ENCODE peak calls at places on chromosomes 2 and 18, in eight cellular contexts. One of them, this sample, is unnamed.

GRCh38 chr2:197215988-197216979 is 94.3 kb downstream of the ANKRD44 start:
- DNase-seq in H1: no peak
- DNase-seq in astrocyte: peak
- DNase-seq in brain microvascular endothelial cell: no peak
- DNase-seq in heart left ventricle: no peak
- DNase-seq in H9: no peak
- DNase-seq in CD8-positive, alpha-beta T cell: no peak
- DNase-seq in lower lobe of right lung: no peak
- DNase-seq in this sample: peak

GRCh38 chr2:53438056-53438455 is 329.5 kb upstream of the CHAC2 start:
- DNase-seq in lower lobe of right lung: no peak
- DNase-seq in H9: no peak
- DNase-seq in H1: no peak
- DNase-seq in heart left ventricle: no peak
- DNase-seq in CD8-positive, alpha-beta T cell: no peak
- DNase-seq in brain microvascular endothelial cell: no peak
- DNase-seq in astrocyte: no peak
- DNase-seq in this sample: no peak

GRCh38 chr2:233061591-233062446 is 1.7 kb downstream of the INPP5D start:
- DNase-seq in CD8-positive, alpha-beta T cell: no peak
- DNase-seq in astrocyte: no peak
- DNase-seq in brain microvascular endothelial cell: no peak
- DNase-seq in H9: peak
- DNase-seq in lower lobe of right lung: peak
- DNase-seq in H1: no peak
- DNase-seq in heart left ventricle: peak
- DNase-seq in this sample: no peak

GRCh38 chr2:152825834-152826233 is 107.4 kb downstream of the ARL6IP6 start:
- DNase-seq in astrocyte: peak
- DNase-seq in heart left ventricle: no peak
- DNase-seq in CD8-positive, alpha-beta T cell: no peak
- DNase-seq in H1: no peak
- DNase-seq in lower lobe of right lung: no peak
- DNase-seq in brain microvascular endothelial cell: no peak
- DNase-seq in H9: no peak
- DNase-seq in this sample: no peak

GRCh38 chr18:26003391-26003790 is 87.0 kb downstream of the SS18 start:
- DNase-seq in astrocyte: no peak
- DNase-seq in heart left ventricle: no peak
- DNase-seq in H9: no peak
- DNase-seq in H1: no peak
- DNase-seq in brain microvascular endothelial cell: no peak
- DNase-seq in CD8-positive, alpha-beta T cell: no peak
- DNase-seq in lower lobe of right lung: no peak
- DNase-seq in this sample: no peak

GRCh38 chr2:7706791-7707190 is 789.6 kb downstream of the RNF144A start:
- DNase-seq in astrocyte: no peak
- DNase-seq in H9: no peak
- DNase-seq in heart left ventricle: no peak
- DNase-seq in brain microvascular endothelial cell: no peak
- DNase-seq in lower lobe of right lung: no peak
- DNase-seq in H1: no peak
- DNase-seq in CD8-positive, alpha-beta T cell: no peak
- DNase-seq in this sample: no peak

GRCh38 chr2:190088917-190089316 is 26.4 kb upstream of the MSTN start:
- DNase-seq in heart left ventricle: no peak
- DNase-seq in H1: no peak
- DNase-seq in lower lobe of right lung: no peak
- DNase-seq in CD8-positive, alpha-beta T cell: peak
- DNase-seq in H9: no peak
- DNase-seq in brain microvascular endothelial cell: peak
- DNase-seq in astrocyte: peak
- DNase-seq in this sample: peak

GRCh38 chr2:94881070-94881469 is 9.8 kb downstream of the TEKT4 start:
- DNase-seq in H1: no peak
- DNase-seq in heart left ventricle: no peak
- DNase-seq in H9: no peak
- DNase-seq in CD8-positive, alpha-beta T cell: no peak
- DNase-seq in brain microvascular endothelial cell: no peak
- DNase-seq in lower lobe of right lung: no peak
- DNase-seq in astrocyte: no peak
- DNase-seq in this sample: no peak

GRCh38 chr2:187233811-187234210 is 214.2 kb downstream of the CALCRL start:
- DNase-seq in H1: no peak
- DNase-seq in H9: no peak
- DNase-seq in CD8-positive, alpha-beta T cell: no peak
- DNase-seq in astrocyte: no peak
- DNase-seq in heart left ventricle: no peak
- DNase-seq in brain microvascular endothelial cell: no peak
- DNase-seq in lower lobe of right lung: no peak
- DNase-seq in this sample: peak

GRCh38 chr18:34977787-34978532 is 63.3 kb upstream of the MAPRE2 start:
- DNase-seq in lower lobe of right lung: peak
- DNase-seq in heart left ventricle: peak
- DNase-seq in astrocyte: no peak
- DNase-seq in H1: peak
- DNase-seq in brain microvascular endothelial cell: peak
- DNase-seq in CD8-positive, alpha-beta T cell: no peak
- DNase-seq in H9: peak
- DNase-seq in this sample: no peak

GRCh38 chr2:9364791-9365497 is 58.4 kb downstream of the ITGB1BP1 start:
- DNase-seq in CD8-positive, alpha-beta T cell: no peak
- DNase-seq in lower lobe of right lung: no peak
- DNase-seq in H9: no peak
- DNase-seq in brain microvascular endothelial cell: peak
- DNase-seq in astrocyte: no peak
- DNase-seq in H1: no peak
- DNase-seq in heart left ventricle: no peak
- DNase-seq in this sample: no peak

GRCh38 chr2:49664827-49665226 is 510.5 kb upstream of the FSHR start:
- DNase-seq in H9: no peak
- DNase-seq in CD8-positive, alpha-beta T cell: no peak
- DNase-seq in astrocyte: no peak
- DNase-seq in lower lobe of right lung: no peak
- DNase-seq in heart left ventricle: no peak
- DNase-seq in H1: no peak
- DNase-seq in brain microvascular endothelial cell: no peak
- DNase-seq in this sample: no peak

GRCh38 chr2:54918647-54919280 is 131.5 kb downstream of the RTN4 start:
- DNase-seq in heart left ventricle: no peak
- DNase-seq in lower lobe of right lung: no peak
- DNase-seq in CD8-positive, alpha-beta T cell: no peak
- DNase-seq in astrocyte: no peak
- DNase-seq in H1: no peak
- DNase-seq in H9: no peak
- DNase-seq in brain microvascular endothelial cell: no peak
- DNase-seq in this sample: no peak

DNA sequence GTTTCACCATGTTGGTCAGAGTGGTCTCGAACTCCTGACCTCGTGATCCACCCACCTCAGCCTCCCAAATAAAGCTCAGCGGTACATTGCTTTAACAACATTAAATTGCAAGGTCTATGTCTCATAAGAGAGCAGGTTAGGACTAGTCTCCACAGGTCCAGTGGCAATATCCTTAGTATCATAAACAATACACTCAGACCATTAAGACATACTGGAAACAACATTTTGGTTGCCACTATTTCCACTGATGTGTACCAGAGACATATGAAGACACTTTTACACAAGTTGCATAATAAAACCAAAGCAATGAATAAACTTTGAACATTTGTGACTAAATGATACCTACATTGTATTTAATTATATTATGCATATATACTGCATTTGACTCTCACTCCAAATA is 1130.0 kb downstream of the TSN start:
- DNase-seq in lower lobe of right lung: no peak
- DNase-seq in CD8-positive, alpha-beta T cell: no peak
- DNase-seq in H1: no peak
- DNase-seq in astrocyte: no peak
- DNase-seq in H9: no peak
- DNase-seq in heart left ventricle: no peak
- DNase-seq in brain microvascular endothelial cell: no peak
- DNase-seq in this sample: no peak
- TF ChIP-seq CTCF in lower lobe of right lung: no peak
- TF ChIP-seq CTCF in CD8-positive, alpha-beta T cell: no peak
- TF ChIP-seq CTCF in H1: no peak
- TF ChIP-seq CTCF in astrocyte: no peak
- TF ChIP-seq CTCF in H9: no peak
- TF ChIP-seq CTCF in heart left ventricle: no peak
- TF ChIP-seq CTCF in brain microvascular endothelial cell: no peak
- TF ChIP-seq CTCF in this sample: no peak

DNA sequence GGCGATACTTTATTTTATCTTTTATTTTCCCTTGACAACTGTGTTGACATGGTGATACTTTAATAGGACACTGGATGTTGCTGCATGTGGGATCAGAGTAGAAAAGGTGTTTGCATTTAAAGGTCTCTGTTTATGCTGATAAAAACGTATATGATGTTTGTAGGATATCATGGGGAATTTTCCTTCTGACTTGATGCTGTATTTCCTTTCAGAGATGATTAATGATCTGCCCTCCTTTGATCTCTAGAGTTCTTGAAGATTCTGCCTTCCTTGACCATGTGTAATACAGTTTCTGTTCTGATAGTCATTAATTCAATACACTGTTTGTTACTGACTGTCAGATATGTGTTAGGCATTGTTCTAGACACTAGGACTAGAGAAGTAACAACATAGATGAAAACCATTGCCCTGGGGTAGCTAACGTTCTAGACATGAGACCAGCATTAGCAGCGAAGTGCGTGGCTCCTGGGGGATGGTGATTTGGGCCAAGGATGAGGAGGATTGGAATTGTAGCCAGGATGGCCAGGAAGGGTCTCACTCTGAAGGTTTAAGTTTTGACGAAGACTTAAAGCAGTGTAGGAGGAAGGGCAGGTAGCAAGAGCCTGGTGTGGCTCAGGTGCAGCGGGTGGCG is 2.8 kb downstream of the ATG4B start:
- DNase-seq in astrocyte: no peak
- DNase-seq in lower lobe of right lung: no peak
- DNase-seq in H1: no peak
- DNase-seq in H9: no peak
- DNase-seq in CD8-positive, alpha-beta T cell: no peak
- DNase-seq in brain microvascular endothelial cell: no peak
- DNase-seq in heart left ventricle: no peak
- DNase-seq in this sample: no peak
- H3K27ac ChIP-seq in astrocyte: no peak
- H3K27ac ChIP-seq in lower lobe of right lung: no peak
- H3K27ac ChIP-seq in H1: no peak
- H3K27ac ChIP-seq in H9: no peak
- H3K27ac ChIP-seq in CD8-positive, alpha-beta T cell: no peak
- H3K27ac ChIP-seq in brain microvascular endothelial cell: no peak
- H3K27ac ChIP-seq in heart left ventricle: no peak
- H3K27ac ChIP-seq in this sample: peak

GRCh38 chr18:33835419-33835818 is 257.4 kb downstream of the ASXL3 start:
- DNase-seq in H9: no peak
- DNase-seq in CD8-positive, alpha-beta T cell: no peak
- DNase-seq in H1: no peak
- DNase-seq in astrocyte: no peak
- DNase-seq in brain microvascular endothelial cell: no peak
- DNase-seq in heart left ventricle: no peak
- DNase-seq in lower lobe of right lung: no peak
- DNase-seq in this sample: no peak

GRCh38 chr18:33830210-33830609 is 252.2 kb downstream of the ASXL3 start:
- DNase-seq in heart left ventricle: no peak
- DNase-seq in lower lobe of right lung: no peak
- DNase-seq in astrocyte: no peak
- DNase-seq in CD8-positive, alpha-beta T cell: no peak
- DNase-seq in brain microvascular endothelial cell: no peak
- DNase-seq in H9: no peak
- DNase-seq in H1: no peak
- DNase-seq in this sample: no peak

GRCh38 chr18:33837191-33837590 is 259.2 kb downstream of the ASXL3 start:
- DNase-seq in brain microvascular endothelial cell: no peak
- DNase-seq in H9: no peak
- DNase-seq in H1: no peak
- DNase-seq in astrocyte: no peak
- DNase-seq in heart left ventricle: no peak
- DNase-seq in CD8-positive, alpha-beta T cell: no peak
- DNase-seq in lower lobe of right lung: no peak
- DNase-seq in this sample: no peak

GRCh38 chr18:33831424-33831823 is 253.4 kb downstream of the ASXL3 start:
- DNase-seq in astrocyte: no peak
- DNase-seq in CD8-positive, alpha-beta T cell: no peak
- DNase-seq in lower lobe of right lung: no peak
- DNase-seq in H1: no peak
- DNase-seq in brain microvascular endothelial cell: no peak
- DNase-seq in heart left ventricle: no peak
- DNase-seq in H9: no peak
- DNase-seq in this sample: no peak

GRCh38 chr18:33833847-33834246 is 255.8 kb downstream of the ASXL3 start:
- DNase-seq in H9: no peak
- DNase-seq in H1: no peak
- DNase-seq in astrocyte: no peak
- DNase-seq in CD8-positive, alpha-beta T cell: no peak
- DNase-seq in lower lobe of right lung: no peak
- DNase-seq in brain microvascular endothelial cell: no peak
- DNase-seq in heart left ventricle: no peak
- DNase-seq in this sample: no peak
- TF ChIP-seq CTCF in H9: peak
- TF ChIP-seq CTCF in H1: peak
- TF ChIP-seq CTCF in astrocyte: no peak
- TF ChIP-seq CTCF in CD8-positive, alpha-beta T cell: no peak
- TF ChIP-seq CTCF in lower lobe of right lung: no peak
- TF ChIP-seq CTCF in brain microvascular endothelial cell: peak
- TF ChIP-seq CTCF in heart left ventricle: no peak
- TF ChIP-seq CTCF in this sample: no peak

GRCh38 chr18:7856733-7857132 is 289.6 kb downstream of the PTPRM start:
- DNase-seq in H9: no peak
- DNase-seq in CD8-positive, alpha-beta T cell: no peak
- DNase-seq in astrocyte: peak
- DNase-seq in heart left ventricle: no peak
- DNase-seq in H1: no peak
- DNase-seq in lower lobe of right lung: no peak
- DNase-seq in brain microvascular endothelial cell: peak
- DNase-seq in this sample: no peak
- H3K27ac ChIP-seq in H9: no peak
- H3K27ac ChIP-seq in CD8-positive, alpha-beta T cell: no peak
- H3K27ac ChIP-seq in astrocyte: no peak
- H3K27ac ChIP-seq in heart left ventricle: no peak
- H3K27ac ChIP-seq in H1: no peak
- H3K27ac ChIP-seq in lower lobe of right lung: peak
- H3K27ac ChIP-seq in brain microvascular endothelial cell: peak
- H3K27ac ChIP-seq in this sample: no peak

This sample was measured in RWPE1.